ENCODE peak calls at places on chromosomes 6 and 20, in ten cellular contexts. One of them, this sample, is unnamed.

GRCh38 chr6:37426945-37427510 is 6.0 kb upstream of the CMTR1 start:
- DNase-seq in GM13976: no peak
- DNase-seq in left lung: no peak
- DNase-seq in sigmoid colon: no peak
- DNase-seq in fibroblast of villous mesenchyme: no peak
- DNase-seq in suprapubic skin: no peak
- DNase-seq in glutamatergic neuron: no peak
- DNase-seq in AG10803: peak
- DNase-seq in fibroblast of the aortic adventitia: no peak
- DNase-seq in AG09319: no peak
- DNase-seq in this sample: no peak

GRCh38 chr6:53119772-53120409 is 28.8 kb downstream of the GCM1 start:
- DNase-seq in GM13976: no peak
- DNase-seq in left lung: no peak
- DNase-seq in sigmoid colon: no peak
- DNase-seq in fibroblast of villous mesenchyme: peak
- DNase-seq in suprapubic skin: no peak
- DNase-seq in glutamatergic neuron: no peak
- DNase-seq in AG10803: peak
- DNase-seq in fibroblast of the aortic adventitia: no peak
- DNase-seq in AG09319: peak
- DNase-seq in this sample: peak

GRCh38 chr6:29491574-29491973 is 3.8 kb upstream of the MAS1L start:
- DNase-seq in GM13976: no peak
- DNase-seq in left lung: no peak
- DNase-seq in sigmoid colon: no peak
- DNase-seq in fibroblast of villous mesenchyme: no peak
- DNase-seq in suprapubic skin: no peak
- DNase-seq in glutamatergic neuron: no peak
- DNase-seq in AG10803: no peak
- DNase-seq in fibroblast of the aortic adventitia: no peak
- DNase-seq in AG09319: no peak
- DNase-seq in this sample: no peak

GRCh38 chr6:3530515-3530914 is 73.7 kb upstream of the SLC22A23 start:
- DNase-seq in GM13976: no peak
- DNase-seq in left lung: no peak
- DNase-seq in sigmoid colon: no peak
- DNase-seq in fibroblast of villous mesenchyme: no peak
- DNase-seq in suprapubic skin: no peak
- DNase-seq in glutamatergic neuron: no peak
- DNase-seq in AG10803: no peak
- DNase-seq in fibroblast of the aortic adventitia: no peak
- DNase-seq in AG09319: no peak
- DNase-seq in this sample: no peak

GRCh38 chr6:33590531-33591198 is 10.6 kb upstream of the BAK1 start:
- DNase-seq in GM13976: no peak
- DNase-seq in left lung: peak
- DNase-seq in sigmoid colon: no peak
- DNase-seq in fibroblast of villous mesenchyme: no peak
- DNase-seq in suprapubic skin: no peak
- DNase-seq in glutamatergic neuron: no peak
- DNase-seq in AG10803: peak
- DNase-seq in fibroblast of the aortic adventitia: no peak
- DNase-seq in AG09319: no peak
- DNase-seq in this sample: peak

GRCh38 chr6:150312395-150312794 is 56.4 kb upstream of the IYD start:
- DNase-seq in GM13976: no peak
- DNase-seq in left lung: no peak
- DNase-seq in sigmoid colon: no peak
- DNase-seq in fibroblast of villous mesenchyme: no peak
- DNase-seq in suprapubic skin: no peak
- DNase-seq in glutamatergic neuron: no peak
- DNase-seq in AG10803: no peak
- DNase-seq in fibroblast of the aortic adventitia: no peak
- DNase-seq in AG09319: no peak
- DNase-seq in this sample: no peak

GRCh38 chr6:111559193-111560097 is 46.2 kb downstream of the TRAF3IP2 start:
- DNase-seq in GM13976: no peak
- DNase-seq in left lung: no peak
- DNase-seq in sigmoid colon: no peak
- DNase-seq in fibroblast of villous mesenchyme: peak
- DNase-seq in suprapubic skin: no peak
- DNase-seq in glutamatergic neuron: no peak
- DNase-seq in AG10803: peak
- DNase-seq in fibroblast of the aortic adventitia: peak
- DNase-seq in AG09319: peak
- DNase-seq in this sample: no peak

GRCh38 chr6:47168176-47168575 is 126.0 kb upstream of the ADGRF1 start:
- DNase-seq in GM13976: no peak
- DNase-seq in left lung: no peak
- DNase-seq in sigmoid colon: no peak
- DNase-seq in fibroblast of villous mesenchyme: peak
- DNase-seq in suprapubic skin: no peak
- DNase-seq in glutamatergic neuron: no peak
- DNase-seq in AG10803: peak
- DNase-seq in fibroblast of the aortic adventitia: peak
- DNase-seq in AG09319: peak
- DNase-seq in this sample: peak

GRCh38 chr6:109381007-109381746 is 1.1 kb downstream of the CD164 start:
- DNase-seq in GM13976: no peak
- DNase-seq in left lung: no peak
- DNase-seq in sigmoid colon: no peak
- DNase-seq in fibroblast of villous mesenchyme: peak
- DNase-seq in suprapubic skin: no peak
- DNase-seq in glutamatergic neuron: no peak
- DNase-seq in AG10803: peak
- DNase-seq in fibroblast of the aortic adventitia: peak
- DNase-seq in AG09319: no peak
- DNase-seq in this sample: no peak

GRCh38 chr6:116363759-116364158 is 7.0 kb upstream of the DSE start:
- DNase-seq in GM13976: no peak
- DNase-seq in left lung: no peak
- DNase-seq in sigmoid colon: no peak
- DNase-seq in fibroblast of villous mesenchyme: peak
- DNase-seq in suprapubic skin: no peak
- DNase-seq in glutamatergic neuron: no peak
- DNase-seq in AG10803: peak
- DNase-seq in fibroblast of the aortic adventitia: peak
- DNase-seq in AG09319: no peak
- DNase-seq in this sample: peak

GRCh38 chr20:43355610-43356009 is 102.1 kb upstream of the SRSF6 start:
- DNase-seq in GM13976: no peak
- DNase-seq in left lung: no peak
- DNase-seq in sigmoid colon: no peak
- DNase-seq in fibroblast of villous mesenchyme: no peak
- DNase-seq in suprapubic skin: no peak
- DNase-seq in glutamatergic neuron: no peak
- DNase-seq in AG10803: no peak
- DNase-seq in fibroblast of the aortic adventitia: no peak
- DNase-seq in AG09319: no peak
- DNase-seq in this sample: no peak

GRCh38 chr6:79468116-79468515 is 69.1 kb downstream of the LCA5 start:
- DNase-seq in GM13976: no peak
- DNase-seq in left lung: no peak
- DNase-seq in sigmoid colon: no peak
- DNase-seq in fibroblast of villous mesenchyme: no peak
- DNase-seq in suprapubic skin: no peak
- DNase-seq in glutamatergic neuron: no peak
- DNase-seq in AG10803: peak
- DNase-seq in fibroblast of the aortic adventitia: peak
- DNase-seq in AG09319: no peak
- DNase-seq in this sample: peak

GRCh38 chr6:40955181-40955550 is 83.9 kb downstream of the UNC5CL start:
- DNase-seq in GM13976: no peak
- DNase-seq in left lung: no peak
- DNase-seq in sigmoid colon: no peak
- DNase-seq in fibroblast of villous mesenchyme: no peak
- DNase-seq in suprapubic skin: no peak
- DNase-seq in glutamatergic neuron: no peak
- DNase-seq in AG10803: no peak
- DNase-seq in fibroblast of the aortic adventitia: no peak
- DNase-seq in AG09319: no peak
- DNase-seq in this sample: no peak
- TF ChIP-seq CTCF in GM13976: no peak
- TF ChIP-seq CTCF in left lung: no peak
- TF ChIP-seq CTCF in sigmoid colon: no peak
- TF ChIP-seq CTCF in fibroblast of villous mesenchyme: no peak
- TF ChIP-seq CTCF in suprapubic skin: no peak
- TF ChIP-seq CTCF in glutamatergic neuron: no peak
- TF ChIP-seq CTCF in AG10803: no peak
- TF ChIP-seq CTCF in fibroblast of the aortic adventitia: no peak
- TF ChIP-seq CTCF in AG09319: no peak
- TF ChIP-seq CTCF in this sample: no peak

GRCh38 chr6:152952866-152953509 is 29.9 kb downstream of the FBXO5 start:
- DNase-seq in GM13976: peak
- DNase-seq in left lung: no peak
- DNase-seq in sigmoid colon: no peak
- DNase-seq in fibroblast of villous mesenchyme: peak
- DNase-seq in suprapubic skin: no peak
- DNase-seq in glutamatergic neuron: no peak
- DNase-seq in AG10803: peak
- DNase-seq in fibroblast of the aortic adventitia: peak
- DNase-seq in AG09319: no peak
- DNase-seq in this sample: peak
- TF ChIP-seq CTCF in GM13976: peak
- TF ChIP-seq CTCF in left lung: peak
- TF ChIP-seq CTCF in sigmoid colon: no peak
- TF ChIP-seq CTCF in fibroblast of villous mesenchyme: peak
- TF ChIP-seq CTCF in suprapubic skin: no peak
- TF ChIP-seq CTCF in glutamatergic neuron: peak
- TF ChIP-seq CTCF in AG10803: peak
- TF ChIP-seq CTCF in fibroblast of the aortic adventitia: peak
- TF ChIP-seq CTCF in AG09319: peak
- TF ChIP-seq CTCF in this sample: peak

DNA sequence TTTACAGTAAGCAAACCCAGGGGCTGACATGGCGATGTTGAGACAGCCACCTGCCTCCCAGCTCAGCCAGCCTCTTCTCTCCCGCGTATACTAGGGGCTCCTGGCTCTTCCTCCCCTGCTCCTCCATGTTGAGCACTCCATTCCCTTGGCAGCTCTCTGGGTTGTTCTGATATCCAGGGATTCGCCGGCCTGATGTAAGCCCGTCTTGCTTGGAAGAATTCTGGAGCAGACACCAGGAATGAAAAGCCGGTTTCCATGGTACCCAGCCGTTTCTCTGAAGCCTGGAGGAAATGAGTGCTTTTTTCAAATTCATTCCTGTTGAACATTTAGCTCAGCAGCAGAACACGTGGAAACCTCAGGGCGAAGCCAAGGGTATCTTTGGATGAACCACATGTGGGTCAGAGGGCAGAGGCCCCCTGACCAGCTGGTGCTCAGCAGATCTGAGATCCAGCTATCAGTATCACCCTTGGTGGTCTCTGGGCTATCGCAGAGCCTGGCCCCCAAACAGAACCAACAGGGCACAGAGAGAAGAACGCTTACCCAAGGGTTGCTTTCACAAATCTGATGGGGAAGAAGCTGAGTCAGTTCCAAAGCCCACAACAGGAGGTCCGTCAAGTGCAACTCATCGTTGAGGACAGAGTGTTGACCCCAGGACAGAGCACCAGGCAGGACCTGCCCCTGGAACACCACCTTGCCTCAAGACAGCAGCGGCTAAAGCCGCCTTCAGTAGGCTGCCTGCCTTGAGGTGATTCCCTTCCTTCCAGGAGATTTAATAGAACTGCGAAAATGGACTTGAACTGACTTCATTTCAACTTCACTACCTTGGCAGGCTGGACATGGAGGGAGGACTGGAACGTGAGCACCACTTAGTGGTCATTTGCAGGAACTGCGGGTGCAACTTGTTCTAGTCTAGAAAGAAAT is 96.1 kb upstream of the RIN2 start:
- DNase-seq in GM13976: peak
- DNase-seq in left lung: no peak
- DNase-seq in sigmoid colon: peak
- DNase-seq in fibroblast of villous mesenchyme: peak
- DNase-seq in suprapubic skin: no peak
- DNase-seq in glutamatergic neuron: peak
- DNase-seq in AG10803: peak
- DNase-seq in fibroblast of the aortic adventitia: peak
- DNase-seq in AG09319: peak
- DNase-seq in this sample: peak
- TF ChIP-seq CTCF in GM13976: peak
- TF ChIP-seq CTCF in left lung: peak
- TF ChIP-seq CTCF in sigmoid colon: peak
- TF ChIP-seq CTCF in fibroblast of villous mesenchyme: peak
- TF ChIP-seq CTCF in suprapubic skin: peak
- TF ChIP-seq CTCF in glutamatergic neuron: peak
- TF ChIP-seq CTCF in AG10803: peak
- TF ChIP-seq CTCF in fibroblast of the aortic adventitia: peak
- TF ChIP-seq CTCF in AG09319: peak
- TF ChIP-seq CTCF in this sample: peak

GRCh38 chr6:56246941-56247653 is at the start of gene COL21A1:
- DNase-seq in GM13976: no peak
- DNase-seq in left lung: peak
- DNase-seq in sigmoid colon: peak
- DNase-seq in fibroblast of villous mesenchyme: peak
- DNase-seq in suprapubic skin: peak
- DNase-seq in glutamatergic neuron: peak
- DNase-seq in AG10803: no peak
- DNase-seq in fibroblast of the aortic adventitia: peak
- DNase-seq in AG09319: no peak
- DNase-seq in this sample: no peak
- TF ChIP-seq CTCF in GM13976: no peak
- TF ChIP-seq CTCF in left lung: no peak
- TF ChIP-seq CTCF in sigmoid colon: no peak
- TF ChIP-seq CTCF in fibroblast of villous mesenchyme: peak
- TF ChIP-seq CTCF in suprapubic skin: no peak
- TF ChIP-seq CTCF in glutamatergic neuron: no peak
- TF ChIP-seq CTCF in AG10803: peak
- TF ChIP-seq CTCF in fibroblast of the aortic adventitia: peak
- TF ChIP-seq CTCF in AG09319: peak
- TF ChIP-seq CTCF in this sample: no peak

GRCh38 chr20:25082498-25082873 is 545 bp upstream of the VSX1 start:
- DNase-seq in GM13976: no peak
- DNase-seq in left lung: no peak
- DNase-seq in sigmoid colon: no peak
- DNase-seq in fibroblast of villous mesenchyme: no peak
- DNase-seq in suprapubic skin: no peak
- DNase-seq in glutamatergic neuron: no peak
- DNase-seq in AG10803: no peak
- DNase-seq in fibroblast of the aortic adventitia: no peak
- DNase-seq in AG09319: no peak
- DNase-seq in this sample: no peak
- TF ChIP-seq CTCF in GM13976: no peak
- TF ChIP-seq CTCF in left lung: no peak
- TF ChIP-seq CTCF in sigmoid colon: no peak
- TF ChIP-seq CTCF in fibroblast of villous mesenchyme: no peak
- TF ChIP-seq CTCF in suprapubic skin: no peak
- TF ChIP-seq CTCF in glutamatergic neuron: no peak
- TF ChIP-seq CTCF in AG10803: no peak
- TF ChIP-seq CTCF in fibroblast of the aortic adventitia: no peak
- TF ChIP-seq CTCF in AG09319: no peak
- TF ChIP-seq CTCF in this sample: no peak